ENCODE peak calls at places on chromosomes 12 and 14, in seven cellular contexts. D is transverse colon, E is MM.1S, P is hepatocyte, Y is upper lobe of right lung, M is left lung, N is tibial nerve. G is an unnamed sample.

GRCh38 chr12:24889403-24889802 is 59.5 kb downstream of the BCAT1 start:
- DNase-seq in D (no peak), E (no peak), P (no peak), Y (no peak), M (no peak), N (no peak), G (no peak)

GRCh38 chr12:131047789-131048610 is 94.3 kb downstream of the ADGRD1 start:
- DNase-seq in D (no peak), E (no peak), P (no peak), Y (peak; percentile 64), M (peak; percentile 81), N (peak; percentile 49), G (no peak)

GRCh38 chr12:98856897-98857540 is 211.9 kb downstream of the APAF1 start:
- DNase-seq in D (no peak), E (no peak), P (no peak), Y (no peak), M (no peak), N (no peak), G (peak; percentile 44)

GRCh38 chr14:57355081-57355480 is 35.3 kb upstream of the NAA30 start:
- DNase-seq in D (no peak), E (no peak), P (no peak), Y (no peak), M (no peak), N (no peak), G (no peak)

GRCh38 chr12:47950856-47951468 is 12.4 kb upstream of the TMEM106C start:
- DNase-seq in D (no peak), E (no peak), P (no peak), Y (no peak), M (no peak), N (no peak), G (no peak)

GRCh38 chr14:58738189-58738836 is 100.6 kb downstream of the DACT1 start:
- DNase-seq in D (no peak), E (no peak), P (no peak), Y (no peak), M (no peak), N (no peak), G (no peak)

GRCh38 chr14:56959869-56960268 is 149.6 kb upstream of the OTX2 start:
- DNase-seq in D (no peak), E (no peak), P (no peak), Y (no peak), M (no peak), N (no peak), G (no peak)

GRCh38 chr12:94851396-94852025 is 152.0 kb downstream of the NDUFA12 start:
- DNase-seq in D (no peak), E (peak; percentile 21), P (no peak), Y (no peak), M (no peak), N (no peak), G (no peak)

GRCh38 chr12:67650528-67651379 is 2.2 kb downstream of the DYRK2 start:
- DNase-seq in D (peak; percentile 15), E (no peak), P (no peak), Y (no peak), M (peak; percentile 43), N (no peak), G (no peak)

GRCh38 chr14:72616294-72616693 is 277.6 kb downstream of the DPF3 start:
- DNase-seq in D (no peak), E (no peak), P (peak; percentile 26), Y (no peak), M (no peak), N (no peak), G (no peak)

GRCh38 chr12:80441921-80442320 is 2.1 kb upstream of the PTPRQ start:
- DNase-seq in D (no peak), E (no peak), P (no peak), Y (no peak), M (no peak), N (no peak), G (no peak)

GRCh38 chr12:45713108-45713507 is 16.4 kb upstream of the ARID2 start:
- DNase-seq in D (no peak), E (no peak), P (no peak), Y (no peak), M (no peak), N (no peak), G (no peak)

GRCh38 chr12:56628671-56629458 is 1.3 kb downstream of the BAZ2A start:
- DNase-seq in D (peak; percentile 79), E (peak; percentile 89), P (peak; percentile 69), Y (peak; percentile 82), M (peak; percentile 88), N (peak; percentile 54), G (peak; percentile 59)

GRCh38 chr12:54052745-54053624 is 650 bp upstream of the HOXC4 start:
- DNase-seq in D (no peak), E (no peak), P (peak; percentile 51), Y (peak; percentile 56), M (no peak), N (no peak), G (no peak)

GRCh38 chr12:58895053-58895452 is 25.3 kb downstream of the LRIG3 start:
- DNase-seq in D (no peak), E (no peak), P (no peak), Y (no peak), M (no peak), N (no peak), G (no peak)

GRCh38 chr14:105492051-105492965 is 1.3 kb downstream of the TEDC1 start:
- DNase-seq in D (no peak), E (no peak), P (peak; percentile 5), Y (peak; percentile 70), M (peak; percentile 82), N (no peak), G (no peak)

GRCh38 chr12:59010948-59011347 is 90.6 kb upstream of the LRIG3 start:
- DNase-seq in D (no peak), E (no peak), P (no peak), Y (peak; percentile 40), M (peak; percentile 31), N (no peak), G (no peak)

DNA sequence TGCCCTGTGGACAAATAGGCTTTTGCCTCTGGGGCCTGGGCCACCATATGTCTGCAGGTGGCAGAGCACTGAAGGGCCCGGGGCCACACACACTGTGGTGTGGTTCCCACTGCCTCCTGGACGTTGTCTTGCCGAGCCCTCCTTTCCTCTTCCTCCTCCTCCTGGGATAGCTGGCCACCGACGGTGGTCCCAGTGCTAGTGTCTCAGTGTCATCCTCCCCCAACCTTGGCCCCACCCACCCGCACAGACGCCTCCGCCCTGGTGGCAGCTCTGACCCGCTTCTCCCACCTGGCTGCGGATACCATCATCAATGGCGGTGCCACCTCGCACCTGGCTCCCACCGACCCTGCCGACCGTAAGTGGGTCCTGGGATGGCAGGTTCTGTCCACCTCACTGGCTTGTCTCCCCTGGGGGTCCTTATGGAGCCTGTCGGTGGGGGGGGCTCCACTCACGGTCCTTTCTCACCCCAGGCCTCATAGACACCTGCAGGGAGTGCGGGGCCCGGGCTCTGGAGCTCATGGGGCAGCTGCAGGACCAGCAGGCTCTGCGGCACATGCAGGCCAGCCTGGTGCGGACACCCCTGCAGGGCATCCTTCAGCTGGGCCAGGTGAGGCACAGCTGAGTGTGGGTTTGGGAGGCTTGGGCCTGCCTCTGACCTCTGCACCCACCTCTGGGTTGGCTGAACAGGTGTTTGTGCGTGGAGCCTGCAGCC is 23.5 kb downstream of the HIP1R start:
- DNase-seq in D (no peak), E (no peak), P (no peak), Y (no peak), M (no peak), N (no peak), G (no peak)
- H3K36me3 ChIP-seq in D (no peaks in the 10 kb centered on the region), E (no peaks in the 10 kb centered on the region), P (no peaks in the 10 kb centered on the region), Y (peaks cover 21% of the 10 kb centered on the region), M (peaks cover 58% of the 10 kb centered on the region), N (no peaks in the 10 kb centered on the region), G (no peaks in the 10 kb centered on the region)

DNA sequence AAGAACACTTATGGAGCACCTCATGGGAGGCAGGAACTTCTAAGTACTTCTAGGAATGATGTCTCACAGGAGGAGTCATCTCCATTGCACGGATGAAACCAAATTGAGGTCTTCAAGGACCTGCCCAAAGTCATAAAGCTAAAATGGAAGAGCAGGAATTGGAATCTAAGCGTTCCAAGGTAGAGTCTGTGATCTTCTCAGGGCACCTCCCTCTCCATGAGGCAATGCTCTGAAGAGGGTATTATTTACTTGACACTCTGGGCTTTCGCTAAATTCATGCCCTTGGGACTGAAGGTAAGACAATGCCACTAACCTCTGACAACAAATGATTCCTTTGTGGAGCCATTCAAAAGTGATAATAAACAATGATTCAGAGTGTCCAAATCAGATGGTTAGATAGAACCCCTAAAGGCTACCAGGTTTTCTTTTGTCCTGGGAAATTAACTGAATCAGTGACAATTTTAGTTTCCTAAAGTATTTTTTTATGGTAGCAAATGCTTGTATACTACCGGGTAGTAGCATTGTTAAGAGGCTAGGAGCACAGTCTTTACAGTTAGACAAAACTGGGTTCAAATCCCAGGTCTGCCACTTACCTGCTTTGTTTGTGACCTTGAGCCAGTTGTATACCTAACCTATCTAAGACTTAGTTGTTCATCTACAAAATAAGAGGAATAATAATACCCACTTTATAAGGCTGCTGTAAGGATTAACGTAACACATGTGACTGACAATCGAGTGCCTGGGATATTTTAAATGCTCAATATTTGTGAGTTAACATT is 12.3 kb downstream of the HMGA2 start:
- DNase-seq in D (no peak), E (no peak), P (no peak), Y (no peak), M (no peak), N (no peak), G (no peak)
- H3K36me3 ChIP-seq in D (no peaks in the 10 kb centered on the region), E (no peaks in the 10 kb centered on the region), P (peaks cover 4% of the 10 kb centered on the region), Y (no peaks in the 10 kb centered on the region), M (no peaks in the 10 kb centered on the region), N (no peaks in the 10 kb centered on the region), G (peaks cover under 1% of the 10 kb centered on the region)

GRCh38 chr14:67744057-67744456 is 42.4 kb downstream of the RDH12 start:
- DNase-seq in D (no peak), E (no peak), P (no peak), Y (no peak), M (no peak), N (no peak), G (no peak)

GRCh38 chr14:67749341-67750110 is 47.8 kb downstream of the RDH12 start:
- DNase-seq in D (no peak), E (no peak), P (no peak), Y (no peak), M (no peak), N (no peak), G (no peak)

GRCh38 chr14:67748312-67748711 is 46.6 kb downstream of the RDH12 start:
- DNase-seq in D (no peak), E (no peak), P (no peak), Y (no peak), M (no peak), N (no peak), G (no peak)

GRCh38 chr14:67746927-67747326 is 45.2 kb downstream of the RDH12 start:
- DNase-seq in D (no peak), E (no peak), P (no peak), Y (no peak), M (no peak), N (no peak), G (no peak)
- H3K36me3 ChIP-seq in D (peaks cover 32% of the 10 kb centered on the region), E (no peaks in the 10 kb centered on the region), P (no peaks in the 10 kb centered on the region), Y (peaks cover 52% of the 10 kb centered on the region), M (peaks cover 60% of the 10 kb centered on the region), N (peaks cover 22% of the 10 kb centered on the region), G (no peaks in the 10 kb centered on the region)

GRCh38 chr14:39085933-39086332 is 17.1 kb downstream of the SEC23A start:
- DNase-seq in D (no peak), E (no peak), P (no peak), Y (no peak), M (no peak), N (no peak), G (no peak)
- H3K36me3 ChIP-seq in D (peaks cover 70% of the 10 kb centered on the region), E (no peaks in the 10 kb centered on the region), P (no peaks in the 10 kb centered on the region), Y (peaks cover 99% of the 10 kb centered on the region), M (peaks cover 96% of the 10 kb centered on the region), N (peaks cover 23% of the 10 kb centered on the region), G (peaks cover 11% of the 10 kb centered on the region)

GRCh38 chr14:52011557-52011956 is 22.2 kb downstream of the RTRAF start:
- DNase-seq in D (no peak), E (no peak), P (no peak), Y (no peak), M (no peak), N (no peak), G (no peak)
- H3K36me3 ChIP-seq in D (peaks cover 37% of the 10 kb centered on the region), E (no peaks in the 10 kb centered on the region), P (no peaks in the 10 kb centered on the region), Y (peaks cover 53% of the 10 kb centered on the region), M (peaks cover 55% of the 10 kb centered on the region), N (peaks cover 10% of the 10 kb centered on the region), G (no peaks in the 10 kb centered on the region)